ENCODE peak calls at places on chromosomes 16 and 17, in four cellular contexts. One of them, this sample, is unnamed.

GRCh38 chr17:49696233-49696761 is 11.5 kb downstream of the SLC35B1 start:
- DNase-seq in GM12878: peak
- DNase-seq in H1: no peak
- DNase-seq in K562: no peak
- DNase-seq in this sample: no peak

GRCh38 chr17:18955009-18955408 is 3.0 kb downstream of the SLC5A10 start:
- DNase-seq in K562: no peak
- DNase-seq in GM12878: no peak
- DNase-seq in H1: no peak
- DNase-seq in this sample: no peak

GRCh38 chr16:2195316-2196161 is 866 bp downstream of the CASKIN1 start:
- DNase-seq in GM12878: no peak
- DNase-seq in H1: no peak
- DNase-seq in K562: no peak
- DNase-seq in this sample: no peak

GRCh38 chr16:1019234-1019933 is 37.8 kb downstream of the SOX8 start:
- DNase-seq in GM12878: no peak
- DNase-seq in H1: no peak
- DNase-seq in K562: no peak
- DNase-seq in this sample: no peak

GRCh38 chr17:978110-979093 is 1.2 kb downstream of the NXN start:
- DNase-seq in H1: no peak
- DNase-seq in K562: no peak
- DNase-seq in GM12878: no peak
- DNase-seq in this sample: no peak

GRCh38 chr17:279776-280175 is 72.8 kb downstream of the RPH3AL start:
- DNase-seq in K562: no peak
- DNase-seq in GM12878: no peak
- DNase-seq in H1: no peak
- DNase-seq in this sample: no peak

GRCh38 chr17:59783221-59784016 is 76.0 kb downstream of the VMP1 start:
- DNase-seq in H1: no peak
- DNase-seq in GM12878: no peak
- DNase-seq in K562: peak
- DNase-seq in this sample: no peak

GRCh38 chr17:43832168-43832975 is 574 bp downstream of the MPP3 start:
- DNase-seq in H1: no peak
- DNase-seq in K562: peak
- DNase-seq in GM12878: no peak
- DNase-seq in this sample: no peak

GRCh38 chr17:55458977-55459376 is 37.3 kb upstream of the MMD start:
- DNase-seq in GM12878: no peak
- DNase-seq in H1: no peak
- DNase-seq in K562: no peak
- DNase-seq in this sample: no peak

GRCh38 chr16:52657924-52658323 is 111.0 kb upstream of the TOX3 start:
- DNase-seq in GM12878: no peak
- DNase-seq in K562: no peak
- DNase-seq in H1: no peak
- DNase-seq in this sample: no peak

GRCh38 chr17:66604381-66604780 is 230.5 kb upstream of the CACNG5 start:
- DNase-seq in GM12878: no peak
- DNase-seq in K562: no peak
- DNase-seq in H1: no peak
- DNase-seq in this sample: no peak

GRCh38 chr16:73483076-73483791 is 435.3 kb upstream of the ZFHX3 start:
- DNase-seq in GM12878: no peak
- DNase-seq in K562: no peak
- DNase-seq in H1: peak
- DNase-seq in this sample: no peak

GRCh38 chr16:6066601-6067000 is 969.0 kb upstream of the EEF2KMT start:
- DNase-seq in GM12878: no peak
- DNase-seq in K562: no peak
- DNase-seq in H1: no peak
- DNase-seq in this sample: no peak

GRCh38 chr17:78374631-78375274 is 3.7 kb upstream of the PGS1 start:
- DNase-seq in H1: peak
- DNase-seq in K562: no peak
- DNase-seq in GM12878: no peak
- DNase-seq in this sample: no peak

GRCh38 chr16:27291106-27291505 is 22.5 kb upstream of the NSMCE1 start:
- DNase-seq in GM12878: no peak
- DNase-seq in H1: no peak
- DNase-seq in K562: no peak
- DNase-seq in this sample: no peak

GRCh38 chr16:66740010-66740409 is 11.4 kb downstream of the DYNC1LI2 start:
- DNase-seq in K562: peak
- DNase-seq in H1: no peak
- DNase-seq in GM12878: no peak
- DNase-seq in this sample: peak

GRCh38 chr16:66741971-66742396 is 9.4 kb downstream of the DYNC1LI2 start:
- DNase-seq in GM12878: no peak
- DNase-seq in H1: no peak
- DNase-seq in K562: no peak
- DNase-seq in this sample: no peak

GRCh38 chr16:66742409-66742808 is 9.0 kb downstream of the DYNC1LI2 start:
- DNase-seq in H1: no peak
- DNase-seq in K562: no peak
- DNase-seq in GM12878: no peak
- DNase-seq in this sample: no peak

GRCh38 chr16:66741131-66741900 is 10.1 kb downstream of the DYNC1LI2 start:
- DNase-seq in GM12878: no peak
- DNase-seq in K562: peak
- DNase-seq in H1: no peak
- DNase-seq in this sample: no peak

GRCh38 chr16:66740533-66740932 is 10.9 kb downstream of the DYNC1LI2 start:
- DNase-seq in GM12878: no peak
- DNase-seq in H1: no peak
- DNase-seq in K562: peak
- DNase-seq in this sample: no peak
- TF ChIP-seq POLR2A in GM12878: no peak
- TF ChIP-seq POLR2A in H1: no peak
- TF ChIP-seq POLR2A in K562: no peak
- TF ChIP-seq POLR2A in this sample: no peak

GRCh38 chr17:28738680-28739384 is 5.0 kb upstream of the TRAF4 start:
- DNase-seq in GM12878: peak
- DNase-seq in K562: no peak
- DNase-seq in H1: no peak
- DNase-seq in this sample: no peak
- TF ChIP-seq TAF1 in GM12878: no peak
- TF ChIP-seq TAF1 in K562: no peak
- TF ChIP-seq TAF1 in H1: no peak
- TF ChIP-seq TAF1 in this sample: no peak

DNA sequence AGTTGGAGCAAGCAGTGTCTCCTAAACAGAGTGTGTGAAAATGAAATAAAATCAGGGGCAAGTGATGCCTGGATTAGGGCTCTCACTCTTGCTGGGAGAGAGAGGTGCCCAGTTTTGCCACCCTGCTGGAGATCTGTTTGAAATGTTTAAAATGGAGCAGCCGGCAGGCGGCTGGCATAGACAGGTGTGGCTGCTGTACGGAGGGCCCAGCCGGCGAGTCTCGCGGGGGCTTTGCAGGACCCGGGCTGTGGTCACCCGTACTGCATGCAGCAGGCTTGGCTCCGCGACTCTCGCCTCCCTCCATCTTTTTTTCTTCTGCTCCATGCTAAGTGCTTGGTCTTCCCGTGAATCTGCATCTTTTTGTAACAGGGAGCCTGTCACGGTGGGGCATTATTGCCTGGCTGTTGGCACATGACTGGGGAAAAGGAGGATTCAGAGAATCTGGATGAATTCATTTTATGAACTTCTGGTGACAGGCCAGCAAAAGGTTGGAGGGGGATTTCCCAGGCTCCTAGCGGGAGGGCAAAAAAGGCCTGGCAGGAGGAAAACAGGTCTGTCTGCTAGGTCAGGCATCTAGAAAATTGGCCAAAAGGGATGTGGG is 1.8 kb downstream of the ZNRF1 start:
- DNase-seq in H1: no peak
- DNase-seq in GM12878: no peak
- DNase-seq in K562: no peak
- DNase-seq in this sample: no peak
- TF ChIP-seq POLR2A in H1: no peak
- TF ChIP-seq POLR2A in GM12878: no peak
- TF ChIP-seq POLR2A in K562: no peak
- TF ChIP-seq POLR2A in this sample: no peak

GRCh38 chr16:28312327-28312726 is 20.0 kb downstream of the SBK1 start:
- DNase-seq in K562: no peak
- DNase-seq in GM12878: no peak
- DNase-seq in H1: no peak
- DNase-seq in this sample: no peak

GRCh38 chr16:28311413-28311812 is 19.1 kb downstream of the SBK1 start:
- DNase-seq in H1: no peak
- DNase-seq in K562: no peak
- DNase-seq in GM12878: no peak
- DNase-seq in this sample: no peak

GRCh38 chr16:28311913-28312312 is 19.6 kb downstream of the SBK1 start:
- DNase-seq in K562: no peak
- DNase-seq in GM12878: no peak
- DNase-seq in H1: no peak
- DNase-seq in this sample: no peak

GRCh38 chr16:28316056-28316455 is 23.7 kb downstream of the SBK1 start:
- DNase-seq in H1: no peak
- DNase-seq in K562: no peak
- DNase-seq in GM12878: no peak
- DNase-seq in this sample: no peak

DNA sequence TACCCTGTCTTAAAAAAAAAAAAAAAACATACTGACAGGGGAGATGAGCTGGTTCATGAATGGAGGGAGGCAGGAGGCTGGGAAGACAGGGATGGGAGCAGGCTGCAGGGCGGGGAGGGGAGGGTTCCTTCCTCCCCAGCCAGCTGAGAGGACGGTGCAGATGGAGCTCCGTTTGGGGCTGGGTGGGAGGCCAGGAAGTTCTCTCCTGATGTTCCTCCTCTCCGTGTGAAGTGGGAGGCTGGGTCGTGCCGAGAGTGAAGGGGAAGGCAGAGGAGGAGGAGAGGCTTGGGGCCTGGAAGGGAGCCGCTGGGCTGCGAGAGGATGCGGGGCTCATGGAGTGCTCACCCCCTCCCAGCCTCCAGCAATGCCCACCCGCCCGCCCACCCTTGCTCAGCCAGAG is 21.3 kb downstream of the SBK1 start:
- DNase-seq in GM12878: no peak
- DNase-seq in H1: no peak
- DNase-seq in K562: no peak
- DNase-seq in this sample: no peak
- TF ChIP-seq TAF1 in GM12878: no peak
- TF ChIP-seq TAF1 in H1: no peak
- TF ChIP-seq TAF1 in K562: no peak
- TF ChIP-seq TAF1 in this sample: no peak

DNA sequence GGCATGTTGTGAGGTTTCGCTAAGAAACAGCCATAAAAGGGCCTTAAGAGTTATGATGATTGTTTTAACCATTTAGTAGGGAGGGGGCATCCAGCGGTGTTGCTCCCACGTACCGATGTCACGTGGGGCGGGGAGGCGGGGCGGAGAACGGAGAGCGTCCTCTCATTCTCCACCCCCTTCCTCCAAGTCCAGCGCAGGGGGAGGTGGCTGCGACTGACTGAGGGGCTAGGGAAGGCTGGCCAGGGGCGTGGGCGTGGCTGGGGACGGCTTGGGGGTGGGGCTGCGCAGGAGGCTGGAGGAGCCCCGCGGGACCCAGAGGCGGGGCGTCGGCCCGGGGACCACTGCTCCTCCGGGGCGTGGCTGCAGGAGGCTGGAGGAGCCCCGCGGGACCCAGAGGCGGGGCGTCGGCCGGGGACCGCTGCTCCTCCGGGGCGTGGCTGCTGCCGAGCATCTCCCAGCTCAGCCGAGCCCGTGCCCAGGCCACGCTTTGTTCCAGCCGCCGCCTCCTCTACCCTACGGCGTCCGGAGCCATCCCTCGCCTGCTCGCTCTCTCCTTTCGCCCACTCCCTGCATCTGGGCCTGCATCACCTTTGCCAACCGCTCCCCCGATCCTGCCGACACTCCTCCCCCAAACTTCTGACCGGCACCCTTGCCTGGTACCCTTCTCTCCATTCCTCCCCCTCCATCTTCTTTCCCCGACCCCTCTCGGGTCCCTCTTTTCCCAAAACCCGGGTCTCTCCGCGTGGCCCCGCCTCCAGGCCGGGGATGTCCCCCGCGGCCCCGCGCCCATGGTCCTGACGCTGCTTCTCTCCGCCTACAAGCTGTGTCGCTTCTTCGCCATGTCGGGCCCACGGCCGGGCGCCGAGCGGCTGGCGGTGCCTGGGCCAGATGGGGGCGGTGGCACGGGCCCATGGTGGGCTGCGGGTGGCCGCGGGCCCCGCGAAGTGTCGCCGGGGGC is at the start of gene SARM1:
- DNase-seq in H1: peak
- DNase-seq in GM12878: peak
- DNase-seq in K562: peak
- DNase-seq in this sample: peak
- TF ChIP-seq POLR2A in H1: no peak
- TF ChIP-seq POLR2A in GM12878: peak
- TF ChIP-seq POLR2A in K562: no peak
- TF ChIP-seq POLR2A in this sample: peak

GRCh38 chr17:32461498-32461852 is 17.2 kb downstream of the PSMD11 start:
- DNase-seq in H1: no peak
- DNase-seq in GM12878: no peak
- DNase-seq in K562: no peak
- DNase-seq in this sample: no peak

GRCh38 chr17:32460054-32460453 is 15.7 kb downstream of the PSMD11 start:
- DNase-seq in GM12878: no peak
- DNase-seq in K562: no peak
- DNase-seq in H1: no peak
- DNase-seq in this sample: no peak

GRCh38 chr17:32458367-32458766 is 14.1 kb downstream of the PSMD11 start:
- DNase-seq in GM12878: no peak
- DNase-seq in H1: no peak
- DNase-seq in K562: no peak
- DNase-seq in this sample: no peak

GRCh38 chr17:32463304-32463703 is 19.0 kb downstream of the PSMD11 start:
- DNase-seq in GM12878: no peak
- DNase-seq in H1: no peak
- DNase-seq in K562: no peak
- DNase-seq in this sample: no peak

GRCh38 chr17:32461853-32462617 is 17.7 kb downstream of the PSMD11 start:
- DNase-seq in GM12878: no peak
- DNase-seq in H1: no peak
- DNase-seq in K562: peak
- DNase-seq in this sample: no peak
- TF ChIP-seq TAF1 in GM12878: no peak
- TF ChIP-seq TAF1 in H1: no peak
- TF ChIP-seq TAF1 in K562: no peak
- TF ChIP-seq TAF1 in this sample: no peak

This sample was measured in GM12892.